ENCODE peak calls at places on chromosome 2, in nine cellular contexts. One of them, this sample, is unnamed.

GRCh38 chr2:171244466-171244969 is 83.8 kb upstream of the TLK1 start:
- DNase-seq in heart right ventricle: no peak
- DNase-seq in psoas muscle: no peak
- DNase-seq in heart left ventricle: no peak
- DNase-seq in endodermal cell: no peak
- DNase-seq in neural progenitor cell: no peak
- DNase-seq in nephron progenitor cell: no peak
- DNase-seq in CD8-positive, alpha-beta T cell: no peak
- DNase-seq in A549: peak; percentile 77
- DNase-seq in this sample: no peak

GRCh38 chr2:726158-726557 is 49.0 kb upstream of the TMEM18 start:
- DNase-seq in heart right ventricle: no peak
- DNase-seq in psoas muscle: no peak
- DNase-seq in heart left ventricle: no peak
- DNase-seq in endodermal cell: no peak
- DNase-seq in neural progenitor cell: no peak
- DNase-seq in nephron progenitor cell: no peak
- DNase-seq in CD8-positive, alpha-beta T cell: no peak
- DNase-seq in A549: no peak
- DNase-seq in this sample: peak; percentile 41

GRCh38 chr2:238847841-238848565 is at the start of gene TWIST2:
- DNase-seq in heart right ventricle: peak; percentile 72
- DNase-seq in psoas muscle: peak; percentile 87
- DNase-seq in heart left ventricle: peak; percentile 80
- DNase-seq in endodermal cell: peak; percentile 89
- DNase-seq in neural progenitor cell: peak; percentile 78
- DNase-seq in nephron progenitor cell: peak; percentile 72
- DNase-seq in CD8-positive, alpha-beta T cell: no peak
- DNase-seq in A549: peak; percentile 80
- DNase-seq in this sample: no peak

GRCh38 chr2:219542931-219543595 is 546 bp downstream of the CHPF start:
- DNase-seq in heart right ventricle: no peak
- DNase-seq in psoas muscle: peak; percentile 69
- DNase-seq in heart left ventricle: no peak
- DNase-seq in endodermal cell: no peak
- DNase-seq in neural progenitor cell: peak; percentile 74
- DNase-seq in nephron progenitor cell: peak; percentile 56
- DNase-seq in CD8-positive, alpha-beta T cell: no peak
- DNase-seq in A549: no peak
- DNase-seq in this sample: no peak

GRCh38 chr2:18096836-18097405 is 218.5 kb downstream of the KCNS3 start:
- DNase-seq in heart right ventricle: no peak
- DNase-seq in psoas muscle: no peak
- DNase-seq in heart left ventricle: no peak
- DNase-seq in endodermal cell: no peak
- DNase-seq in neural progenitor cell: no peak
- DNase-seq in nephron progenitor cell: no peak
- DNase-seq in CD8-positive, alpha-beta T cell: no peak
- DNase-seq in A549: no peak
- DNase-seq in this sample: no peak

GRCh38 chr2:237072067-237072931 is 13.4 kb upstream of the COPS8 start:
- DNase-seq in heart right ventricle: peak; percentile 66
- DNase-seq in psoas muscle: peak; percentile 76
- DNase-seq in heart left ventricle: peak; percentile 72
- DNase-seq in endodermal cell: peak; percentile 96
- DNase-seq in neural progenitor cell: peak; percentile 76
- DNase-seq in nephron progenitor cell: peak; percentile 91
- DNase-seq in CD8-positive, alpha-beta T cell: peak; percentile 64
- DNase-seq in A549: peak; percentile 59
- DNase-seq in this sample: no peak

GRCh38 chr2:119049968-119050657 is 108.1 kb downstream of the MARCO start:
- DNase-seq in heart right ventricle: no peak
- DNase-seq in psoas muscle: no peak
- DNase-seq in heart left ventricle: no peak
- DNase-seq in endodermal cell: peak; percentile 86
- DNase-seq in neural progenitor cell: peak; percentile 12
- DNase-seq in nephron progenitor cell: peak; percentile 17
- DNase-seq in CD8-positive, alpha-beta T cell: no peak
- DNase-seq in A549: no peak
- DNase-seq in this sample: no peak

GRCh38 chr2:57943271-57943670 is 103.3 kb upstream of the VRK2 start:
- DNase-seq in heart right ventricle: no peak
- DNase-seq in psoas muscle: no peak
- DNase-seq in heart left ventricle: no peak
- DNase-seq in endodermal cell: no peak
- DNase-seq in neural progenitor cell: no peak
- DNase-seq in nephron progenitor cell: no peak
- DNase-seq in CD8-positive, alpha-beta T cell: no peak
- DNase-seq in A549: peak; percentile 10
- DNase-seq in this sample: no peak

GRCh38 chr2:149038442-149039212 is at the start of gene LYPD6B:
- DNase-seq in heart right ventricle: no peak
- DNase-seq in psoas muscle: no peak
- DNase-seq in heart left ventricle: no peak
- DNase-seq in endodermal cell: peak; percentile 88
- DNase-seq in neural progenitor cell: peak; percentile 70
- DNase-seq in nephron progenitor cell: peak; percentile 74
- DNase-seq in CD8-positive, alpha-beta T cell: no peak
- DNase-seq in A549: no peak
- DNase-seq in this sample: no peak

GRCh38 chr2:221361633-221362032 is 210.5 kb downstream of the EPHA4 start:
- DNase-seq in heart right ventricle: no peak
- DNase-seq in psoas muscle: no peak
- DNase-seq in heart left ventricle: no peak
- DNase-seq in endodermal cell: no peak
- DNase-seq in neural progenitor cell: no peak
- DNase-seq in nephron progenitor cell: no peak
- DNase-seq in CD8-positive, alpha-beta T cell: no peak
- DNase-seq in A549: no peak
- DNase-seq in this sample: no peak

GRCh38 chr2:95061601-95062183 is 36.2 kb downstream of the MAL start:
- DNase-seq in heart right ventricle: no peak
- DNase-seq in psoas muscle: no peak
- DNase-seq in heart left ventricle: no peak
- DNase-seq in endodermal cell: peak; percentile 40
- DNase-seq in neural progenitor cell: no peak
- DNase-seq in nephron progenitor cell: no peak
- DNase-seq in CD8-positive, alpha-beta T cell: no peak
- DNase-seq in A549: no peak
- DNase-seq in this sample: no peak

DNA sequence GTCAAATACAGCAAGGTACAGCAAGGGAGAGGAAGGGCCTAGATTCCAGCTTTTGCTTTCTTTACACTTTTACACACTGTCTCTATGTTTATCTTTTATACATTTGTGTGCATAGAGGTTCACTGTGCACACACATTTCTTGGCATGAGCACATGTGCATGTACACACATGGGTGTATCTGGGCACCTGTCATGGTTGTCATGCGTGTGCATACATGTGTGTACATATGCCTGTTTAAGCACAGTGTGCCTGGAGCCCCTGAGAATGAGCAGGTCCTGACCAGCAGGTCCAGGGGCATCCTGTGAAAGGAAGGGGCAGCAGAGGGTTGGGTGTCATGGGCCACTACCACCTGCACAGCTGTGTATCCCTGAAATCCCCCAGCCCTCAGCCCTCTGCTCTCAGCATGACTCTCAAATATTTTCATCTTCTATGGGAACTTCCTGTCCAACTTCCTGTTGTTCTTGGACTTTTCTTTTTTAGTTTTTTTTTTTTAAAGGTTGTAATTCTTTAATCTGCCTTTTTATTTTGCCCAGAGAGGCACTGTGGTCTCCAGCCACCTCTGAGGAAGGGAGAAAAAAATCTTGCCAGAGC is 97.0 kb upstream of the EPAS1 start:
- DNase-seq in heart right ventricle: no peak
- DNase-seq in psoas muscle: no peak
- DNase-seq in heart left ventricle: no peak
- DNase-seq in endodermal cell: no peak
- DNase-seq in neural progenitor cell: no peak
- DNase-seq in nephron progenitor cell: no peak
- DNase-seq in CD8-positive, alpha-beta T cell: no peak
- DNase-seq in A549: no peak
- DNase-seq in this sample: no peak
- TF ChIP-seq CTCF in heart right ventricle: no peak
- TF ChIP-seq CTCF in psoas muscle: no peak
- TF ChIP-seq CTCF in heart left ventricle: no peak
- TF ChIP-seq CTCF in endodermal cell: no peak
- TF ChIP-seq CTCF in neural progenitor cell: no peak
- TF ChIP-seq CTCF in nephron progenitor cell: no peak
- TF ChIP-seq CTCF in CD8-positive, alpha-beta T cell: no peak
- TF ChIP-seq CTCF in A549: no peak
- TF ChIP-seq CTCF in this sample: no peak

GRCh38 chr2:168401771-168402170 is 54.3 kb upstream of the CERS6 start:
- DNase-seq in heart right ventricle: no peak
- DNase-seq in psoas muscle: no peak
- DNase-seq in heart left ventricle: no peak
- DNase-seq in endodermal cell: no peak
- DNase-seq in neural progenitor cell: no peak
- DNase-seq in nephron progenitor cell: no peak
- DNase-seq in CD8-positive, alpha-beta T cell: no peak
- DNase-seq in A549: no peak
- DNase-seq in this sample: no peak
- TF ChIP-seq CTCF in heart right ventricle: no peak
- TF ChIP-seq CTCF in psoas muscle: no peak
- TF ChIP-seq CTCF in heart left ventricle: no peak
- TF ChIP-seq CTCF in endodermal cell: no peak
- TF ChIP-seq CTCF in neural progenitor cell: no peak
- TF ChIP-seq CTCF in nephron progenitor cell: no peak
- TF ChIP-seq CTCF in CD8-positive, alpha-beta T cell: no peak
- TF ChIP-seq CTCF in A549: no peak
- TF ChIP-seq CTCF in this sample: no peak

DNA sequence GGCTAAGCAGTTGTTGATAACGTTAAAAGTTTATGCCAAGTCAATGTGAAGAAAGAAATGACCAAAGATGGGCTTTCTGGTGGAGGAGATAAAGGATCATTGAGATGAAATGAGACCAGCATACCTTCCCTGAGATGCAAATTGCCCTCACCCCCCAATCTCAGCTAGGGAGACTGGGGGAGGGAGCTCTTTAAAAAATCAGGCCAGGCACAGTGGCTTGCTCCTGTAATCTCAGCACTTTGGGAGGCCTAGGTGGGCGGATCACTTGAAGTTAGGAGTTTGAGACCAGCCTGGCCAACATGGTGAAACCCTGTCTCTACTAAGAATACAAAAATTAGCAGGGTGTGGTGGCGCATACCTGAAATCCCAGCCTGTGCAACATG is 30.9 kb upstream of the KCMF1 start:
- DNase-seq in heart right ventricle: no peak
- DNase-seq in psoas muscle: no peak
- DNase-seq in heart left ventricle: no peak
- DNase-seq in endodermal cell: no peak
- DNase-seq in neural progenitor cell: no peak
- DNase-seq in nephron progenitor cell: no peak
- DNase-seq in CD8-positive, alpha-beta T cell: no peak
- DNase-seq in A549: no peak
- DNase-seq in this sample: no peak
- TF ChIP-seq CTCF in heart right ventricle: no peak
- TF ChIP-seq CTCF in psoas muscle: no peak
- TF ChIP-seq CTCF in heart left ventricle: no peak
- TF ChIP-seq CTCF in endodermal cell: no peak
- TF ChIP-seq CTCF in neural progenitor cell: no peak
- TF ChIP-seq CTCF in nephron progenitor cell: no peak
- TF ChIP-seq CTCF in CD8-positive, alpha-beta T cell: no peak
- TF ChIP-seq CTCF in A549: no peak
- TF ChIP-seq CTCF in this sample: no peak

GRCh38 chr2:217899231-217900009 is 103.4 kb downstream of the TNS1 start:
- DNase-seq in heart right ventricle: peak; percentile 68
- DNase-seq in psoas muscle: peak; percentile 90
- DNase-seq in heart left ventricle: peak; percentile 80
- DNase-seq in endodermal cell: peak; percentile 97
- DNase-seq in neural progenitor cell: peak; percentile 80
- DNase-seq in nephron progenitor cell: peak; percentile 78
- DNase-seq in CD8-positive, alpha-beta T cell: no peak
- DNase-seq in A549: peak; percentile 77
- DNase-seq in this sample: no peak
- TF ChIP-seq CTCF in heart right ventricle: peak; percentile 68
- TF ChIP-seq CTCF in psoas muscle: peak; percentile 60
- TF ChIP-seq CTCF in heart left ventricle: peak; percentile 41
- TF ChIP-seq CTCF in endodermal cell: peak; percentile 85
- TF ChIP-seq CTCF in neural progenitor cell: peak; percentile 75
- TF ChIP-seq CTCF in nephron progenitor cell: peak; percentile 70
- TF ChIP-seq CTCF in CD8-positive, alpha-beta T cell: no peak
- TF ChIP-seq CTCF in A549: peak; percentile 63
- TF ChIP-seq CTCF in this sample: peak; percentile 74

This sample was measured in GM12878.